ENCODE peak calls at places on chromosomes 11 and 22, in six cellular contexts. G is K562, A is H54, M is vagina, F is GM12891, E is A549. W is an unnamed sample.

GRCh38 chr11:62108017-62108750 is 15.6 kb upstream of the INCENP start:
- DNase-seq in G (peak; percentile 49), A (no peak), M (peak; percentile 87), F (no peak), E (peak; percentile 74), W (peak; percentile 88)

GRCh38 chr11:102599642-102600261 is 25.4 kb downstream of the MMP20 start:
- DNase-seq in G (peak; percentile 5), A (peak; percentile 5), M (no peak), F (no peak), E (peak; percentile 94), W (no peak)

GRCh38 chr11:114279778-114280532 is 16.2 kb upstream of the NNMT start:
- DNase-seq in G (no peak), A (no peak), M (peak; percentile 58), F (no peak), E (no peak), W (no peak)

GRCh38 chr11:83047515-83048225 is 24.0 kb downstream of the RAB30 start:
- DNase-seq in G (no peak), A (no peak), M (no peak), F (no peak), E (no peak), W (no peak)

GRCh38 chr11:56932572-56933235 is 56.0 kb upstream of the OR5AK2 start:
- DNase-seq in G (no peak), A (peak; percentile 28), M (no peak), F (no peak), E (peak; percentile 97), W (no peak)

GRCh38 chr11:14645247-14645912 is 1.8 kb downstream of the PDE3B start:
- DNase-seq in G (peak; percentile 38), A (peak; percentile 35), M (no peak), F (no peak), E (no peak), W (peak; percentile 71)

GRCh38 chr11:35142481-35143207 is 3.7 kb downstream of the CD44 start:
- DNase-seq in G (peak; percentile 24), A (no peak), M (no peak), F (no peak), E (no peak), W (peak; percentile 32)

GRCh38 chr11:43736502-43737193 is 56.1 kb downstream of the HSD17B12 start:
- DNase-seq in G (no peak), A (no peak), M (no peak), F (no peak), E (no peak), W (no peak)

GRCh38 chr11:37595845-37596244 is 997.8 kb upstream of the RAG2 start:
- DNase-seq in G (no peak), A (no peak), M (no peak), F (no peak), E (no peak), W (no peak)

GRCh38 chr22:22986008-22986407 is 84.3 kb upstream of the GNAZ start:
- DNase-seq in G (no peak), A (no peak), M (no peak), F (no peak), E (no peak), W (no peak)

GRCh38 chr11:102553835-102554282 is 23.3 kb upstream of the MMP7 start:
- DNase-seq in G (no peak), A (no peak), M (no peak), F (no peak), E (peak; percentile 87), W (no peak)

GRCh38 chr11:110410638-110411037 is 19.1 kb upstream of the FDX1 start:
- DNase-seq in G (no peak), A (no peak), M (no peak), F (no peak), E (no peak), W (no peak)

GRCh38 chr11:101848262-101848661 is 66.5 kb upstream of the CEP126 start:
- DNase-seq in G (no peak), A (no peak), M (no peak), F (no peak), E (peak; percentile 16), W (peak; percentile 15)

DNA sequence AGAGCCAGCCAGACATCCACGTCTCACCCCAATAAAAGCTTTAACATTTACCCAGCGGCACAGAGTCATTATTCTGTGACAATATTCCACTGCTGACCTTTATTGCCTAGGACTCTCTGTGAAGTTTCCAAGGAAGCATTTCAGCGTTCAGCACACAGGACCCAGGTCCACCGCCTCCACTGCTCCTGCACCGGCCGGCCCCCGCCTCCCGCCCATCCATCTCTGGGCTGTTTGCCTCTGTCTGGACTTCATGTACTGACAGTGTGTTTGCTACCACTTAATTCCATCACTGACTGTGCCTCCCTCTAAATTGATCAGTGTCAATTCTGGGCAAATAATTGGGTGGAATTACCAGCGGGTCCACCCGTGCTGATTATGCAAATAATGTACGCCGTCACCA is 384.7 kb downstream of the SHANK2 start:
- DNase-seq in G (no peak), A (no peak), M (no peak), F (no peak), E (no peak), W (no peak)
- TF ChIP-seq POLR2A in G (no peak), A (no peak), M (no peak), F (no peak), E (no peak), W (no peak)

GRCh38 chr22:40021401-40022000 is 26.7 kb downstream of the FAM83F start:
- DNase-seq in G (no peak), A (no peak), M (no peak), F (no peak), E (no peak), W (no peak)

GRCh38 chr22:40023226-40023925 is 28.6 kb downstream of the FAM83F start:
- DNase-seq in G (no peak), A (no peak), M (no peak), F (no peak), E (no peak), W (no peak)

GRCh38 chr22:40024201-40025061 is 29.7 kb downstream of the FAM83F start:
- DNase-seq in G (peak; percentile 81), A (peak; percentile 67), M (no peak), F (peak; percentile 87), E (peak; percentile 62), W (peak; percentile 85)

GRCh38 chr22:40020956-40021355 is 26.2 kb downstream of the FAM83F start:
- DNase-seq in G (no peak), A (no peak), M (no peak), F (no peak), E (no peak), W (no peak)

DNA sequence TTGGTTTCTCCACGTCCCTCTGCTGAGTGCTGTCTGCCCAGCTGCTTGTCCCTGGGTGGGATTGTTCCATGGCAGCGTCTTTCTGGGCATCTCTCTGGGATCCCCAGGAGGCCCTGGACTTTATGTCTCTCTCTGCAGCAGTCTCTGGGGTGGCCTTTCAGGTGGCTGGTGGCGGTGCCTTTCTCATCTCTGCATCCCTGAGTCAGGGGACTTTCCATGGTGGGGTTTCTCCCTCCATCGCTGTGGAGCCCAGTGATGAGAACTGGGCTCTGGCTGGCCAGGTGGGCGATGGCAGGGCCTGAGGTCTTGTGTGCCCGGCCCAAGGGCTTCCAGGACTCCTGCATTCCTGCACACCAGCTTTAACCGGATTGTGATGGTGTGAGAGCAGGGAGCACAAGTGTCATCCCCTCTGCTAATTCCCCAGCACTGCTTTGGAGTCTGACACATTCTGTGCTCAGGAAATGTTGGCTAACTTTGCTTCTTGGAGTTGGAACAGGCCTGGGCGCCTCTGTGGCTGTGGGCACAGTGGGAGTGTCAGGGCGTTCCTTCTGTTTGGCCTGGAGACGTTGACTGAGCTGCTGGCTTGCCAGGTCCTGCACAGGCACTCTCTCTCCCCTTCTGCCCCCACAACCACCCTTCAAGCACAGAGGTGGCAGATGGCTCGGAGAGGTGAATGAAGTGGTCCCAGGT is 27.9 kb downstream of the FAM83F start:
- DNase-seq in G (no peak), A (no peak), M (no peak), F (no peak), E (no peak), W (no peak)
- TF ChIP-seq POLR2A in G (no peak), A (no peak), M (no peak), F (no peak), E (no peak), W (no peak)

DNA sequence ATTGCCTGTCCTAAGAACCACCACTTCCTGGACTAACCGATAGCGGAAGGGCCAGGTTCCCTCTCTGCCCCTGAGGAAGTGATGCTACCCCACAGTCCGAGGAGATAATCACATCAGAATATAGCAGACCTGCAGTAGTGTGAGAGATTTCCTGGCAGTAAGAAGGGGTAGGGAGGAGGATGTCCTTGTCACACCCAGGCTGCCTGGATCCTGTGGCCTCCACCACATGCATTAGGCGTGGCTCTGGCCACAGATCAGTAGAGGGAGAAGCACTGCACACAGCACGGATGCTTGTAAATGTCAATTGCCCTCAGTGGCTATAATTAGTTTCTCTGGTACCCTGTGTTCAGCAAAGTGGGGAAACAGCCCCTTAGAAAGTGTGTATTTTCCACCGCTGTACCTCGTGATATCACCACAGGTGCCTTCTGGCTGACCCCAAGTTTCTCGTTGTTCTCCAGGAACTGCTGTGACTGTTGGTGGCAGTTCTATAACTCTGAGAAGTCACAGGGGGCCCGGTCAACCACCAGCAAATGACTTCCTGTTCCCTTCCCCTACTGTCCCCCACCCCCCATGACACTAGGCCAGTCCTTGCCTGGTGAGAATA is 61.8 kb downstream of the UBASH3B start:
- DNase-seq in G (no peak), A (no peak), M (no peak), F (peak; percentile 43), E (no peak), W (no peak)
- TF ChIP-seq POLR2A in G (no peak), A (no peak), M (no peak), F (peak; percentile 54), E (no peak), W (no peak)

GRCh38 chr11:66002648-66003225 is 434 bp downstream of the BANF1 start:
- DNase-seq in G (peak; percentile 84), A (no peak), M (peak; percentile 88), F (peak; percentile 67), E (peak; percentile 52), W (no peak)
- TF ChIP-seq POLR2A in G (no peak), A (peak; percentile 26), M (no peak), F (no peak), E (peak; percentile 73), W (no peak)

DNA sequence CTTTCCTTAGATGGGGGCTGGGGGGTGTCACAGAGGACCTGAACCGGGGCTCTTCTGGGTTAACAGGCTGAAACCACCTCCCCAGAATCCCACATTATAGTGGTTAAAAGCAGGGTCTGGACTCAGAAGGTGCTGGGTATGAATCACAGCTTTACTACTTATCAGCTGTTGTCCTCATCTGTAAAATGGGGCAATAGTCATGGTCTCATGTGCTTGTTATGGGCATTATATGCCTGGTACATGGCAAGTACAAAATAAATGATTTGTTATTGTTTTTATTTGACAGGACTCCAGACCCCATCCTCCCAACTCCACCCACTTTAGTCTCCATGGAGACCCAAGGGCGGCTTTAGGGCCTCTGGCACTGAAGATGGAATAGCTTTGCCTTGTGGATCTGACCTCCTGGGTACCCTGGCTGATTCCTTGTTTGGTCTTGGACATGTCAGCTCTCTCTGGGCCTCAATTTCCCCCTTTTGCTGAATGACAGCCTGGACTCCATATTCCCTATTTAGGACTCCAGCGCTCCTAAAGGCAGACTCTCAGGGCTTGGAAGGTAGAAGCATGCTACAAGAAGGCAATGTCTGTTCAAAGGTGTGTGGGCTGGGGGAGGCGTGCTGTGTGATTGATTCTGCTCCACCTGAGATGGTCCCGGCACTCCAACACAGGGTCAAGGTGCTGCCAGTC is 812 bp upstream of the SMTN start:
- DNase-seq in G (no peak), A (no peak), M (no peak), F (no peak), E (no peak), W (no peak)
- TF ChIP-seq POLR2A in G (no peak), A (no peak), M (no peak), F (no peak), E (no peak), W (no peak)